ENCODE peak calls at places on chromosome 11, in six cellular contexts. B, J, M, H, V and F are unnamed samples.

GRCh38 chr11:6705905-6706535 is 22.9 kb upstream of the MRPL17 start:
- DNase-seq in B (peak; percentile 69), J (peak; percentile 53), M (peak; percentile 34), H (no peak), V (no peak), F (peak; percentile 75)

GRCh38 chr11:26234451-26234850 is 97.5 kb upstream of the ANO3 start:
- DNase-seq in B (no peak), J (no peak), M (peak; percentile 88), H (no peak), V (no peak), F (no peak)

GRCh38 chr11:34501500-34501899 is 12.1 kb downstream of the ELF5 start:
- DNase-seq in B (no peak), J (no peak), M (peak; percentile 21), H (peak; percentile 73), V (no peak), F (no peak)

GRCh38 chr11:37317803-37318202 is 719.8 kb upstream of the RAG2 start:
- DNase-seq in B (no peak), J (no peak), M (no peak), H (no peak), V (no peak), F (no peak)

GRCh38 chr11:109424893-109425292 is 2.9 kb downstream of the C11orf87 start:
- DNase-seq in B (peak; percentile 80), J (peak; percentile 77), M (no peak), H (no peak), V (no peak), F (no peak)

GRCh38 chr11:93541884-93542752 is 1.1 kb downstream of the SMCO4 start:
- DNase-seq in B (peak; percentile 57), J (peak; percentile 86), M (peak; percentile 57), H (no peak), V (peak; percentile 78), F (no peak)

GRCh38 chr11:9953994-9954626 is 290.2 kb downstream of the SWAP70 start:
- DNase-seq in B (no peak), J (no peak), M (no peak), H (no peak), V (no peak), F (no peak)

GRCh38 chr11:79503028-79503427 is 62.2 kb upstream of the TENM4 start:
- DNase-seq in B (peak; percentile 46), J (peak; percentile 78), M (no peak), H (no peak), V (peak; percentile 78), F (no peak)

GRCh38 chr11:112143597-112143996 is 20.3 kb downstream of the IL18 start:
- DNase-seq in B (no peak), J (no peak), M (no peak), H (no peak), V (no peak), F (no peak)

GRCh38 chr11:77236901-77237300 is 64.6 kb downstream of the GDPD4 start:
- DNase-seq in B (no peak), J (no peak), M (no peak), H (no peak), V (no peak), F (no peak)

GRCh38 chr11:77026236-77026635 is 8.0 kb upstream of the B3GNT6 start:
- DNase-seq in B (no peak), J (no peak), M (no peak), H (no peak), V (no peak), F (no peak)

GRCh38 chr11:72792437-72793021 is 1.3 kb downstream of the STARD10 start:
- DNase-seq in B (no peak), J (no peak), M (no peak), H (no peak), V (no peak), F (no peak)

GRCh38 chr11:93655047-93655446 is 6.4 kb upstream of the CEP295 start:
- DNase-seq in B (no peak), J (no peak), M (no peak), H (no peak), V (no peak), F (no peak)

GRCh38 chr11:13238879-13239514 is 38.6 kb upstream of the BMAL1 start:
- DNase-seq in B (peak; percentile 78), J (peak; percentile 67), M (peak; percentile 32), H (no peak), V (peak; percentile 57), F (no peak)

GRCh38 chr11:114317738-114318137 is 21.5 kb downstream of the NNMT start:
- DNase-seq in B (peak; percentile 46), J (peak; percentile 81), M (no peak), H (peak; percentile 24), V (peak; percentile 82), F (no peak)

DNA sequence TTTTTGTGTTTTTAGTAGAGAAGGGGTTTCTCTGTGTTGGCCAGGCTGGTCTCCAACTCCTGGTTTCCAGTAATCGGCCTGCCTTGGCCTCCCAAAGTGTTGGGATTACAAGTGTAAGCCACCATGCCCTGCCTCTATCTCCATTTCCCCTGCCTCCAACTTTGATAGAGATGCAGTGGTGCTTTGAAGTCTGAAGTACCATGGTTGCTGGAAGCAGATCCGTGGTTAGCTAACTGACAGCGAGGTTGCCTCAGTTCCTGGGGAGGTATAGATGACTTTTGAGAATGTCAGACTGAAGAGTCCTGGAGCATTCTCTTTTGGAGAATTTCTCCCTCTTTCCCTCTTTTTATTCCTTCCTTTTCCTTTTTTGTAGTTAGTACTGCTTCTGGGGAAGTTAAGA is 111.5 kb upstream of the RRM1 start:
- DNase-seq in B (no peak), J (no peak), M (no peak), H (no peak), V (no peak), F (no peak)
- H3K27ac ChIP-seq in B (no peak overlapping the region), J (no peak overlapping the region), M (no peak overlapping the region), H (no peak overlapping the region), V (no peak overlapping the region), F (no peak overlapping the region)

GRCh38 chr11:19539861-19540260 is 172.8 kb upstream of the NAV2 start:
- DNase-seq in B (no peak), J (no peak), M (no peak), H (no peak), V (no peak), F (no peak)
- H3K27ac ChIP-seq in B (no peak overlapping the region), J (no peak overlapping the region), M (no peak overlapping the region), H (no peak overlapping the region), V (no peak overlapping the region), F (no peak overlapping the region)

GRCh38 chr11:46618789-46619188 is 1.4 kb downstream of the ATG13 start:
- DNase-seq in B (no peak), J (peak; percentile 31), M (no peak), H (no peak), V (no peak), F (no peak)
- H3K27ac ChIP-seq in B (no peak overlapping the region), J (no peak overlapping the region), M (peak overlapping the region; percentile 99), H (no peak overlapping the region), V (no peak overlapping the region), F (no peak overlapping the region)

DNA sequence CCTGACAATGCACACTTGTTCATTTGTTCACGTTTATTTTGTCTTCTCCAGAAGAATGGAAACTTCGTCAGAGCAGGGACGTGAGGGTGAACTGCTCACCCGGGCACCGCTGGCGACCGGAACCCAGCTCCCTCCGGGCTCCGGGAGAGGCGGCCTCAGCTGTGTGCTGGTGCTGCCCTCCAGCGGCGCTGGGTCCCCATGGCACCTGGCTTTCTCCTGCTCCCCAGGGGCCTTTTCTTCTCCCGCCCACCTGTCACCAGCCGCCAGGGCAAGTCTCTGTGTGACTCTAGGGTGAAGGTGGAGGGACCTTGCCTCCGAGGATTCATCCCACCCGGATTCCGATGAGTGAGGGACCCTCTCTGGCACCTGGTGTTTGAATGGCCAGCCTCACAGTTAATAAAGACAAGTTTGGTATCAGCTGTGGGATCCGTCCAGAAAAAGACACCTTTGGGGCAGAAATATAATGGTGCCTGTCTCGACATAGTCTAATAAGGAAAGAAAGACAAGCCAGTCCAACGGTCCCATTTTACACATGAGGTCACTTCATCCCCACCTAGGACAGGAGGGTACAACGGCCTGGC is 32.9 kb upstream of the SLC35C1 start:
- DNase-seq in B (peak; percentile 92), J (peak; percentile 86), M (peak; percentile 54), H (peak; percentile 23), V (peak; percentile 94), F (peak; percentile 92)
- H3K27ac ChIP-seq in B (no peak overlapping the region), J (no peak overlapping the region), M (no peak overlapping the region), H (no peak overlapping the region), V (peak overlapping the region; percentile 27), F (peak overlapping the region; percentile 81)

GRCh38 chr11:69436041-69436982 is 45.2 kb upstream of the LINC01488 start:
- DNase-seq in B (no peak), J (no peak), M (no peak), H (no peak), V (no peak), F (no peak)
- H3K27ac ChIP-seq in B (no peak overlapping the region), J (no peak overlapping the region), M (no peak overlapping the region), H (no peak overlapping the region), V (no peak overlapping the region), F (no peak overlapping the region)

GRCh38 chr11:1382831-1383607 is 6.7 kb upstream of the BRSK2 start:
- DNase-seq in B (peak; percentile 71), J (peak; percentile 68), M (peak; percentile 14), H (peak; percentile 26), V (peak; percentile 90), F (peak; percentile 68)

GRCh38 chr11:1381793-1382425 is 7.8 kb upstream of the BRSK2 start:
- DNase-seq in B (no peak), J (no peak), M (no peak), H (no peak), V (peak; percentile 24), F (no peak)

GRCh38 chr11:1387521-1387920 is 2.2 kb upstream of the BRSK2 start:
- DNase-seq in B (no peak), J (no peak), M (no peak), H (no peak), V (peak; percentile 36), F (no peak)

GRCh38 chr11:1382429-1382828 is 7.3 kb upstream of the BRSK2 start:
- DNase-seq in B (no peak), J (no peak), M (no peak), H (no peak), V (peak; percentile 62), F (no peak)

DNA sequence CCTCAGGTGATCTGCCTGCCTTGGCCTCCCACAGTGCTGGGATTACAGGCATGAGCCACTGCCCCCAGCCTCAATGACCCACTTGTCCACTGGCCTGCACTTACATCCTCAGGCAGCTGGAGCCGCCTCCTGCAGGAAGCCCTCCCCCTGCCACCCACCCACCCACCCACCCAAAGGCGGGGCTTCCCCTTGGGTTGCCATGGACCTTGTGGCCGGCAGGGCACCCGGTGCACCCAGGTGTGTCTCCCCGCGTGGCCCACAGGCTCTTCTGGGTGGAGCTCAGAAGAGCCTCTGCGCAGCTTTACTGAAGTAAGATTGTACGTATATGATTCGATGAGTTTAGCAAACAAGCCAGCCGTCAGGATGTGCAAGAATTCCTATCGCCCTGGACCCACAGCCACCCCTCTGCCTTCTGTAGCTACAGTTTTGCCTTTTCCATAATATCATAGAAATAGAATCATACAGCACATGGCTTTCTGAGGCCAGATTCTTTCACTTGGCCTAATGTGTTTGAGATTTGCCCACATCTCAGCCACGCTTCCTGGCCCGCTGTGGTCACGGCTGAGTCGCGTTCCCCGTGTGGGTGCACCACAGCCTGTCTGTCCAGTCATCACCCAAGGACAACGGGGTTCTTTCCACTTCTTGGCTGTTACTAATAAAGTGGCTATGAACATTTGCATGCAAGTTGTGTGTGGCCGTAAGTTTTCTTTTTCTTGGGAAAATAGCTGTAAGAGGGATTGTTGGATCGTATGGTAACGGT is 5.3 kb upstream of the BRSK2 start:
- DNase-seq in B (no peak), J (no peak), M (no peak), H (no peak), V (peak; percentile 30), F (no peak)
- H3K27ac ChIP-seq in B (no peak overlapping the region), J (no peak overlapping the region), M (no peak overlapping the region), H (no peak overlapping the region), V (no peak overlapping the region), F (no peak overlapping the region)

GRCh38 chr11:20364412-20364792 is 888 bp downstream of the HTATIP2 start:
- DNase-seq in B (no peak), J (no peak), M (no peak), H (no peak), V (peak; percentile 42), F (no peak)
- H3K27ac ChIP-seq in B (no peak overlapping the region), J (peak overlapping the region; percentile 3), M (peak overlapping the region; percentile 95), H (no peak overlapping the region), V (peak overlapping the region; percentile 34), F (peak overlapping the region; percentile 95)